ENCODE peak calls at places on chromosomes 5 and 9, in ten cellular contexts. M is fibroblast of pulmonary artery, X is IMR-90, Z is GM10248, R is PC-3, N is coronary artery, T is choroid plexus epithelial cell, C is PC-9, V is GM12865, J is GM23338. U is an unnamed sample.

GRCh38 chr5:79436224-79436623 is 77.7 kb downstream of the HOMER1 start:
- DNase-seq in T (peak), Z (no peak), J (peak), M (peak), R (no peak), N (no peak), V (no peak), C (peak), X (peak), U (no peak)

GRCh38 chr5:148314187-148314586 is 2.0 kb downstream of the SPINK7 start:
- DNase-seq in C (no peak), M (no peak), N (no peak), J (no peak), V (no peak), X (no peak), T (no peak), Z (no peak), R (peak), U (no peak)

GRCh38 chr5:75512383-75513074 is 838 bp downstream of the POLK start:
- DNase-seq in T (peak), Z (no peak), N (no peak), V (no peak), X (peak), J (no peak), M (peak), C (no peak), R (no peak), U (no peak)

GRCh38 chr5:137752873-137753226 is 1.3 kb downstream of the HNRNPA0 start:
- DNase-seq in Z (peak), T (peak), V (no peak), R (peak), J (peak), X (no peak), M (no peak), N (peak), C (no peak), U (no peak)

GRCh38 chr9:89137548-89138462 is 40.8 kb downstream of the SHC3 start:
- DNase-seq in M (peak), V (no peak), X (peak), T (peak), C (peak), J (no peak), N (peak), Z (no peak), R (peak), U (no peak)

GRCh38 chr5:132787076-132787475 is 10.0 kb upstream of the SEPTIN8 start:
- DNase-seq in V (no peak), J (no peak), T (peak), Z (no peak), C (no peak), X (peak), M (no peak), N (no peak), R (no peak), U (no peak)

GRCh38 chr5:137336565-137337120 is 162.5 kb downstream of the SPOCK1 start:
- DNase-seq in M (no peak), C (no peak), Z (no peak), J (no peak), X (no peak), N (no peak), T (no peak), R (no peak), V (no peak), U (no peak)

GRCh38 chr9:82532504-82532903 is 530.4 kb downstream of the RASEF start:
- DNase-seq in C (no peak), Z (no peak), X (peak), J (no peak), N (no peak), T (peak), M (peak), V (no peak), R (peak), U (no peak)

GRCh38 chr9:115058175-115058574 is 59.8 kb downstream of the TNC start:
- DNase-seq in C (no peak), R (peak), X (no peak), N (no peak), J (no peak), V (no peak), M (no peak), T (no peak), Z (no peak), U (no peak)

GRCh38 chr5:66717455-66718373 is 121.5 kb downstream of the MAST4 start:
- DNase-seq in M (no peak), R (no peak), T (no peak), V (no peak), X (no peak), N (no peak), C (no peak), Z (no peak), J (no peak), U (no peak)

GRCh38 chr5:154461531-154461930 is 15.7 kb downstream of the SAP30L start:
- DNase-seq in R (peak), V (no peak), M (peak), T (peak), J (peak), X (peak), N (no peak), Z (no peak), C (no peak), U (no peak)

GRCh38 chr9:93960971-93961841 is 6.1 kb upstream of the BARX1 start:
- DNase-seq in V (no peak), T (no peak), J (no peak), N (peak), Z (no peak), M (no peak), X (no peak), R (no peak), C (no peak), U (no peak)

GRCh38 chr9:1619915-1620705 is 395.0 kb upstream of the SMARCA2 start:
- DNase-seq in T (peak), N (no peak), C (no peak), M (peak), V (peak), J (peak), X (no peak), Z (no peak), R (peak), U (no peak)
- TF ChIP-seq CTCF in T (no peak), N (no peak), C (peak), M (no peak), V (peak), J (peak), X (no peak), Z (no peak), R (peak), U (no peak)

GRCh38 chr9:130632841-130633240 is 31.6 kb upstream of the PRDM12 start:
- DNase-seq in M (no peak), J (no peak), Z (no peak), X (no peak), T (no peak), R (no peak), N (no peak), V (no peak), C (no peak), U (no peak)

GRCh38 chr9:130632081-130632710 is 32.2 kb upstream of the PRDM12 start:
- DNase-seq in T (no peak), C (no peak), V (no peak), N (no peak), X (no peak), R (no peak), J (no peak), M (no peak), Z (no peak), U (no peak)

GRCh38 chr9:130630506-130631330 is 33.7 kb upstream of the PRDM12 start:
- DNase-seq in V (no peak), C (no peak), M (no peak), J (no peak), R (no peak), N (no peak), Z (no peak), T (no peak), X (no peak), U (no peak)

GRCh38 chr9:130630091-130630450 is 34.3 kb upstream of the PRDM12 start:
- DNase-seq in Z (no peak), N (no peak), R (no peak), V (no peak), T (no peak), C (no peak), M (no peak), X (no peak), J (no peak), U (no peak)

GRCh38 chr9:130631331-130632080 is 32.9 kb upstream of the PRDM12 start:
- DNase-seq in R (no peak), J (no peak), Z (no peak), C (no peak), X (no peak), T (no peak), M (no peak), V (no peak), N (no peak), U (no peak)
- TF ChIP-seq CTCF in R (no peak), J (no peak), Z (no peak), C (no peak), X (no peak), T (no peak), M (no peak), V (no peak), N (no peak), U (no peak)

GRCh38 chr9:105658351-105658750 is 3.9 kb upstream of the TAL2 start:
- DNase-seq in J (no peak), V (no peak), Z (no peak), C (no peak), T (no peak), R (no peak), X (no peak), M (no peak), N (no peak), U (no peak)

GRCh38 chr9:105661011-105661410 is 1.2 kb upstream of the TAL2 start:
- DNase-seq in M (no peak), R (no peak), Z (no peak), V (no peak), T (no peak), J (no peak), X (no peak), C (no peak), N (no peak), U (no peak)

GRCh38 chr9:105651806-105652205 is 10.5 kb upstream of the TAL2 start:
- DNase-seq in J (peak), C (no peak), N (no peak), Z (no peak), R (no peak), X (no peak), M (no peak), V (no peak), T (no peak), U (no peak)

GRCh38 chr9:105656131-105656921 is 5.9 kb upstream of the TAL2 start:
- DNase-seq in M (no peak), J (peak), C (no peak), T (no peak), X (no peak), N (no peak), R (no peak), Z (peak), V (peak), U (no peak)
- TF ChIP-seq CTCF in M (no peak), J (peak), C (no peak), T (no peak), X (peak), N (no peak), R (peak), Z (peak), V (peak), U (no peak)

GRCh38 chr9:137619240-137620090 is 660 bp downstream of the EHMT1 start:
- DNase-seq in C (peak), N (no peak), Z (peak), T (peak), M (peak), V (peak), X (peak), J (peak), R (peak), U (no peak)
- TF ChIP-seq CTCF in C (no peak), N (no peak), Z (no peak), T (peak), M (no peak), V (no peak), X (no peak), J (no peak), R (no peak), U (no peak)

DNA sequence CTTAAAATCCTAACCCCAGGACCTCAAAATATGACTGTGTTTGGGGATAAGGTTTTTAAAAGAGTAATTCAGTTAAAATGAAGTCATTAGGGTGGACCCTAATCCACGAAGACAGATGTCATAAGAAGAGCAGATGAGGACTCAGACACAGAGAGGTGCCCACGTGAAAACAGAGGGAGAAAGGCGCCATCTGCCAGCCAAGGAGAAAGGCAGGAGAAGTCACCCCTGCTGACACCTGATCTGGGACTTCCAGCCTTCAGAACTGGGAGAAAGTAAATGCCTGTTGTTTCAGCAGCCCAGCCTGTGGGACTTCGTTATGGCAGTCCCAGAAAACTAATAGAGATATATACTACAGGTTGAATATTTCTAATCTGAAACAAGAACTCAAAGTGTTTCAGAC is 67.4 kb downstream of the ROR2 start:
- DNase-seq in X (no peak), M (no peak), V (no peak), Z (no peak), R (no peak), C (no peak), N (no peak), T (no peak), J (no peak), U (no peak)
- TF ChIP-seq CTCF in X (no peak), M (no peak), V (peak), Z (no peak), R (peak), C (no peak), N (no peak), T (no peak), J (no peak), U (no peak)

DNA sequence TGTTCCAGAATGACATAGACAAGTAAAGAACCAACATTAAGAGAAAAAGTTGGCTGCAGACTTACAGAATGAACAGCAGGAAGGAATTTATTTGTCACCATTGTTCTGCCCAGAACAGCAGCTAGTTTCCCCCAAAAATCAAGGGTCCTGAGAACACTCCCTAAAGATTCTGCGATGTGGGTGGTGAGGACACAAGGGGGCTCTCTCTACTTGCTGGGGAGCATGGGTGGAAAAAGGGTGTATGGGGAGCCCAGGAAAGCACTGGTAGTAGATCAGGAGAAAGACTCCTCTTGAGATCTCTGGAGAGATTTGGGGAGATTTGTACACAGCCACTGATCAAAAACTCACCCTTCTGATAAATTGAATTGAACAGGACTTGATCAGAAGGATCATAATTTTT is 316.5 kb downstream of the KCTD16 start:
- DNase-seq in R (no peak), V (no peak), C (no peak), M (no peak), N (no peak), Z (no peak), T (no peak), J (peak), X (no peak), U (no peak)
- TF ChIP-seq CTCF in R (no peak), V (peak), C (no peak), M (no peak), N (no peak), Z (no peak), T (peak), J (peak), X (peak), U (no peak)

GRCh38 chr5:10828241-10828640 is 67.2 kb upstream of the DAP start:
- DNase-seq in J (no peak), C (no peak), T (peak), M (no peak), N (no peak), X (peak), Z (no peak), R (peak), V (no peak), U (no peak)

GRCh38 chr5:10826971-10827370 is 65.9 kb upstream of the DAP start:
- DNase-seq in J (no peak), V (no peak), T (no peak), N (no peak), Z (no peak), R (no peak), X (no peak), M (no peak), C (no peak), U (no peak)

GRCh38 chr5:10827571-10827970 is 66.5 kb upstream of the DAP start:
- DNase-seq in X (no peak), V (no peak), N (no peak), M (no peak), R (no peak), T (no peak), Z (no peak), J (no peak), C (no peak), U (no peak)

GRCh38 chr5:10831416-10831815 is 70.4 kb upstream of the DAP start:
- DNase-seq in J (no peak), C (no peak), N (no peak), M (peak), V (no peak), R (peak), X (peak), Z (no peak), T (peak), U (no peak)

DNA sequence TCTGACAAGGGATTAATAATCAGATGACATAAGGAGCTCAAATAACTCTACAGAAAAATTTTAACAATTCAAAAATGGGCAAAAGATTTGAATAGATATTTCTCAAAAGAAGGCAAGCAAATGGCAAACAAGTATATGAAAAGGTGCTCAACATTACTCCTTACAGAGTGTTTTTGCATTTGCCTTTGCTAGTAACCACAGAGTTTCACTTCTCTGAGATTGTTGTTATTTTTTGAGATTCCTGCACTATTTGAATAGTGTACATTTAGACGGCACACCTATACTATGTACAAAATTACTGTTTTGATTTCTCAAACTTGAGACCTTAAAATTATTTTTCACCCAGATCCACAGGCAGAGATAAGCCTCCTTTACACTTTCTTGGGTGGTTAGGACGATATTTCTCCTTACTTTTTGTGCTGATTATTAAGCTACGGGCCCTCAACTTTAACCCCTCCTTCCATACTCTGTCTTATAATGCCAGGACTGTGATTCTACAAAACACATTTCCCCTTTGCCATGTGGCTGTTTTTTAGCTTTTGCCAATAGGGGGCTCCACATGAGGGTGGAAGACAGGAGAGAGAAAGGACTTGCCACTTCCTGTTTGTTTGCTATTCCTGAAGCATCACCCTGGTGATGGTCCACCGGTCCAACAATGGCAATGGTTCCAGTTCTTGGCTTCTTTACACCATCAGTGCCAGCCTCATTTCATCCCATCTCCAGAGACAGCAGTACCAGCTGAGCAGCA is 65.0 kb upstream of the DAP start:
- DNase-seq in J (peak), X (no peak), M (no peak), Z (peak), N (no peak), T (no peak), V (peak), C (no peak), R (no peak), U (no peak)
- TF ChIP-seq CTCF in J (peak), X (no peak), M (no peak), Z (peak), N (no peak), T (no peak), V (peak), C (peak), R (peak), U (no peak)

GRCh38 chr9:32589083-32589713 is 16.2 kb upstream of the NDUFB6 start:
- DNase-seq in J (peak), C (peak), V (peak), N (no peak), T (peak), Z (peak), X (peak), M (peak), R (peak), U (no peak)
- TF ChIP-seq CTCF in J (peak), C (peak), V (peak), N (no peak), T (peak), Z (peak), X (peak), M (peak), R (peak), U (peak)